ENCODE peak calls at places on chromosomes 2 and 18, in eight cellular contexts. D is endodermal cell; H is left ventricle myocardium superior; S is CD8-positive, alpha-beta T cell; I is GM12878; N is NB4; K is stimulated activated CD4-positive, alpha-beta T cell treated with anti-CD3 and anti-CD28 coated beads, Interleukin-4, amount 100 ng/mL, for 4 hours; L is GM23338. C is an unnamed sample.

GRCh38 chr2:15042824-15043223 is 410.3 kb downstream of the LRATD1 start:
- DNase-seq in N (peak), D (no peak), H (no peak), S (no peak), L (no peak), I (no peak), K (no peak), C (no peak)

GRCh38 chr2:12501469-12502147 is 215.1 kb upstream of the TRIB2 start:
- DNase-seq in I (peak), N (peak), L (no peak), H (peak), K (peak), D (no peak), S (peak), C (no peak)

GRCh38 chr2:53801547-53801946 is 14.7 kb downstream of the ERLEC1 start:
- DNase-seq in N (no peak), L (no peak), H (no peak), K (no peak), S (no peak), D (no peak), I (no peak), C (no peak)

GRCh38 chr2:8525582-8526402 is 156.1 kb upstream of the ID2 start:
- DNase-seq in K (no peak), L (peak), N (peak), S (no peak), I (peak), D (peak), H (peak), C (peak)

GRCh38 chr2:154706660-154707059 is 8.2 kb downstream of the KCNJ3 start:
- DNase-seq in H (no peak), D (no peak), N (no peak), I (no peak), L (no peak), K (no peak), S (no peak), C (no peak)

GRCh38 chr18:49381267-49381865 is 79.1 kb downstream of the DYM start:
- DNase-seq in I (no peak), N (no peak), D (no peak), H (no peak), S (no peak), L (no peak), K (no peak), C (no peak)

GRCh38 chr2:150698016-150698661 is 210.7 kb upstream of the RND3 start:
- DNase-seq in N (no peak), D (no peak), S (no peak), I (no peak), H (no peak), K (no peak), L (no peak), C (no peak)

GRCh38 chr18:52343138-52343537 is 3.1 kb downstream of the DCC start:
- DNase-seq in H (no peak), L (peak), I (no peak), D (no peak), S (no peak), K (no peak), N (no peak), C (no peak)

GRCh38 chr2:233848276-233848675 is 6.1 kb downstream of the HJURP start:
- DNase-seq in S (no peak), N (peak), I (no peak), D (no peak), L (no peak), H (no peak), K (no peak), C (no peak)

GRCh38 chr2:135974036-135974435 is 11.4 kb downstream of the DARS1 start:
- DNase-seq in D (no peak), L (no peak), H (no peak), S (no peak), K (no peak), I (no peak), N (peak), C (no peak)

GRCh38 chr18:12029786-12030571 is 48.7 kb downstream of the IMPA2 start:
- DNase-seq in I (no peak), K (no peak), L (no peak), N (no peak), H (no peak), S (no peak), D (no peak), C (peak)

GRCh38 chr2:506866-507265 is 170.3 kb downstream of the TMEM18 start:
- DNase-seq in H (no peak), N (no peak), I (no peak), S (no peak), L (no peak), D (peak), K (no peak), C (no peak)

GRCh38 chr2:135096665-135097446 is 44.8 kb downstream of the RAB3GAP1 start:
- DNase-seq in I (no peak), N (no peak), D (no peak), H (no peak), K (no peak), S (no peak), L (no peak), C (no peak)

GRCh38 chr18:66872277-66872676 is 268.4 kb upstream of the CDH19 start:
- DNase-seq in D (no peak), L (peak), N (peak), I (no peak), H (no peak), K (no peak), S (no peak), C (no peak)

GRCh38 chr18:76336241-76336640 is 158.8 kb downstream of the ZNF516 start:
- DNase-seq in N (no peak), K (no peak), S (no peak), L (no peak), D (no peak), H (no peak), I (no peak), C (no peak)

GRCh38 chr18:7755753-7756475 is 188.8 kb downstream of the PTPRM start:
- DNase-seq in L (no peak), I (no peak), S (no peak), N (no peak), D (no peak), H (no peak), K (no peak), C (no peak)

GRCh38 chr18:44733069-44733753 is 52.5 kb downstream of the SETBP1 start:
- DNase-seq in S (no peak), H (no peak), N (peak), I (no peak), K (no peak), D (no peak), L (no peak), C (no peak)

GRCh38 chr2:172943992-172944793 is 131.5 kb upstream of the MAP3K20 start:
- DNase-seq in L (no peak), D (no peak), K (no peak), H (no peak), N (no peak), I (no peak), S (no peak), C (no peak)

C was measured in sciatic nerve.